ENCODE peak calls at places on chromosome 1, in six cellular contexts. I is neuronal stem cell, H is H1, U is IMR-90, J is mesenchymal stem cell, P is trophoblast cell. T is an unnamed sample.

GRCh38 chr1:14437410-14437913 is 161.0 kb upstream of the KAZN start:
- DNase-seq in U (no peak), P (no peak), H (no peak), J (no peak), I (no peak), T (no peak)

GRCh38 chr1:67261646-67262045 is 46.0 kb upstream of the IL12RB2 start:
- DNase-seq in U (no peak), H (no peak), J (no peak), I (no peak), P (no peak), T (peak; percentile 39)

GRCh38 chr1:179831852-179832699 is 45.5 kb downstream of the TOR1AIP2 start:
- DNase-seq in I (no peak), J (no peak), P (peak; percentile 18), U (peak; percentile 23), H (no peak), T (no peak)

GRCh38 chr1:245124241-245124640 is 30.5 kb upstream of the KIF26B start:
- DNase-seq in P (peak; percentile 91), H (no peak), I (no peak), J (no peak), U (no peak), T (no peak)

GRCh38 chr1:160438320-160438918 is 38.1 kb downstream of the VANGL2 start:
- DNase-seq in U (no peak), H (no peak), P (no peak), I (no peak), J (no peak), T (no peak)

GRCh38 chr1:223752721-223753515 is 40.6 kb downstream of the CAPN2 start:
- DNase-seq in U (no peak), P (no peak), I (no peak), J (no peak), H (no peak), T (peak; percentile 88)

GRCh38 chr1:100894622-100895539 is at the start of gene EXTL2:
- DNase-seq in I (peak; percentile 80), J (peak; percentile 91), P (peak; percentile 85), H (peak; percentile 61), U (peak; percentile 64), T (peak; percentile 92)

GRCh38 chr1:21903638-21904474 is 33.3 kb downstream of the HSPG2 start:
- DNase-seq in U (no peak), P (no peak), H (no peak), I (no peak), J (no peak), T (no peak)

GRCh38 chr1:221693087-221693486 is 48.8 kb downstream of the DUSP10 start:
- DNase-seq in H (no peak), I (no peak), P (no peak), J (no peak), U (no peak), T (no peak)

GRCh38 chr1:44276901-44277300 is 63.6 kb downstream of the DMAP1 start:
- DNase-seq in H (no peak), J (no peak), I (no peak), U (peak; percentile 26), P (no peak), T (no peak)

GRCh38 chr1:224333309-224333926 is 3.4 kb upstream of the NVL start:
- DNase-seq in P (peak; percentile 26), U (peak; percentile 64), H (no peak), J (peak; percentile 79), I (no peak), T (no peak)

GRCh38 chr1:228198977-228199590 is 8.8 kb upstream of the OBSCN start:
- DNase-seq in H (no peak), U (peak; percentile 20), P (no peak), I (no peak), J (no peak), T (no peak)

GRCh38 chr1:220690140-220691038 is at the start of gene C1orf115:
- DNase-seq in P (peak; percentile 86), U (peak; percentile 13), J (peak; percentile 68), H (peak; percentile 44), I (peak; percentile 87), T (peak; percentile 87)

GRCh38 chr1:58047265-58047858 is 499.2 kb downstream of the OMA1 start:
- DNase-seq in J (peak; percentile 9), P (no peak), I (no peak), U (no peak), H (no peak), T (no peak)

GRCh38 chr1:75079535-75080290 is 54.5 kb upstream of the LHX8 start:
- DNase-seq in P (peak; percentile 67), U (no peak), H (no peak), J (peak; percentile 58), I (no peak), T (no peak)

GRCh38 chr1:2135866-2136265 is 58.7 kb downstream of the FAAP20 start:
- DNase-seq in H (no peak), J (no peak), I (no peak), P (no peak), U (no peak), T (no peak)

GRCh38 chr1:182242641-182243040 is 148.9 kb downstream of the GLUL start:
- DNase-seq in H (no peak), U (no peak), I (no peak), J (no peak), P (peak; percentile 81), T (no peak)

GRCh38 chr1:87629673-87630072 is 301.0 kb downstream of the LMO4 start:
- DNase-seq in H (no peak), U (no peak), P (no peak), J (no peak), I (no peak), T (no peak)

GRCh38 chr1:246681822-246682221 is 42.4 kb upstream of the SCCPDH start:
- DNase-seq in H (no peak), P (no peak), U (no peak), I (no peak), J (peak; percentile 57), T (no peak)

GRCh38 chr1:77889671-77890070 is 1.2 kb downstream of the NEXN start:
- DNase-seq in J (peak; percentile 82), I (no peak), U (peak; percentile 91), P (peak; percentile 60), H (no peak), T (no peak)

GRCh38 chr1:85707267-85707989 is 805 bp downstream of the ZNHIT6 start:
- DNase-seq in I (no peak), J (peak; percentile 13), P (no peak), U (no peak), H (no peak), T (no peak)

GRCh38 chr1:237316352-237316751 is 274.4 kb downstream of the RYR2 start:
- DNase-seq in P (no peak), J (no peak), U (no peak), I (no peak), H (no peak), T (no peak)

GRCh38 chr1:183604048-183604808 is 14.0 kb upstream of the NCF2 start:
- DNase-seq in J (peak; percentile 58), U (peak; percentile 97), H (no peak), P (no peak), I (no peak), T (no peak)

DNA sequence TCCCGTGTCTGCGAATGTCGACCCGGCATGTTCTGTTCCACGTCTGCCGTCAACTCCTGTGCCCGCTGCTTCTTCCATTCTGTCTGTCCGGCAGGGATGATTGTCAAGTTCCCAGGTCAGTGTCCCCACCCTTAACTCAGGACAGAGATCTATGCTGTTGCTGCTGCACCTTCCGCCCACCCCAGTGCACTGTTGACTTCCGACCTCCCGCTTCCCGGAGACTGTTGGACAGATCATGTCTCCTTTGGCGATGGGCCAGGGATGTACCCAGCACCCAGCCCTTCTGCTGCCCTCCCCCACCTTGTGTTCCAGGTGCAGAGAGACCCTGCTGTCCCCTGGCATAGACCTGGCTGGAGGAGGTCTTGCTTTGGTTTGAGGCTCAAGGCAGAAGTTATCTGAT is 41.3 kb downstream of the TNFRSF8 start:
- DNase-seq in H (no peak), I (no peak), J (no peak), P (no peak), U (no peak), T (no peak)
- H3K4me2 ChIP-seq in H (no peak overlapping the region), I (no peak overlapping the region), J (no peak overlapping the region), P (no peak overlapping the region), U (no peak overlapping the region), T (no peak overlapping the region)

DNA sequence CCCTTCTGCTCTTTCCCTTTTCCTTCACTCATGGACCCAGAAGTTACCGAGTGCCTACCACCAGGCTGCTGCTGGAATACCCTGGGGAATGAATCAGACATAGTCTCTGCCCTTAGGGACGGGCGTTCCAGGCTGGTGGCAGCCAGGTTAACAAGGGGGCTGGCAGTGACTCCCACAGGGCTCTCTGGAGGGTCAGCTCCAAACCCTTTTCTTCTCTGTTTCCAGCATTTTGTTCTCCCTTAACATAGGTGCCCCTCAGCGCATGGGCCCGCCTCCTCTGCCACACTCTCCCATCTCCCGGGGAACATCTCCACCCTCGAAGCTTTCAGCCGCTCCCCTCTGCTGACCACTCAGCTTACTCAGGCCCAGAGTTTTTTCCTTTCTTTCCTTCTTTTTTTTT is 62.9 kb upstream of the LRP8 start:
- DNase-seq in I (no peak), J (no peak), P (no peak), H (no peak), U (no peak), T (no peak)
- H3K14ac ChIP-seq in I (no peak overlapping the region), J (no peak overlapping the region), P (no peak overlapping the region), H (no peak overlapping the region), U (no peak overlapping the region), T (no peak overlapping the region)

GRCh38 chr1:31199924-31200323 is 39.8 kb downstream of the NKAIN1 start:
- DNase-seq in H (no peak), P (no peak), U (no peak), J (no peak), I (no peak), T (no peak)

GRCh38 chr1:31198150-31198549 is 41.5 kb downstream of the NKAIN1 start:
- DNase-seq in P (no peak), U (no peak), H (no peak), J (no peak), I (no peak), T (no peak)

GRCh38 chr1:31196685-31197084 is 43.0 kb downstream of the NKAIN1 start:
- DNase-seq in I (no peak), U (peak; percentile 35), J (no peak), H (no peak), P (no peak), T (no peak)

GRCh38 chr1:31199301-31199790 is 40.3 kb downstream of the NKAIN1 start:
- DNase-seq in U (no peak), P (no peak), H (no peak), J (no peak), I (no peak), T (no peak)

GRCh38 chr1:31198591-31198990 is 41.1 kb downstream of the NKAIN1 start:
- DNase-seq in I (no peak), J (no peak), H (no peak), P (no peak), U (no peak), T (no peak)
- H3K23ac ChIP-seq in I (no peak overlapping the region), J (no peak overlapping the region), H (no peak overlapping the region), P (no peak overlapping the region), U (no peak overlapping the region), T (no peak overlapping the region)

DNA sequence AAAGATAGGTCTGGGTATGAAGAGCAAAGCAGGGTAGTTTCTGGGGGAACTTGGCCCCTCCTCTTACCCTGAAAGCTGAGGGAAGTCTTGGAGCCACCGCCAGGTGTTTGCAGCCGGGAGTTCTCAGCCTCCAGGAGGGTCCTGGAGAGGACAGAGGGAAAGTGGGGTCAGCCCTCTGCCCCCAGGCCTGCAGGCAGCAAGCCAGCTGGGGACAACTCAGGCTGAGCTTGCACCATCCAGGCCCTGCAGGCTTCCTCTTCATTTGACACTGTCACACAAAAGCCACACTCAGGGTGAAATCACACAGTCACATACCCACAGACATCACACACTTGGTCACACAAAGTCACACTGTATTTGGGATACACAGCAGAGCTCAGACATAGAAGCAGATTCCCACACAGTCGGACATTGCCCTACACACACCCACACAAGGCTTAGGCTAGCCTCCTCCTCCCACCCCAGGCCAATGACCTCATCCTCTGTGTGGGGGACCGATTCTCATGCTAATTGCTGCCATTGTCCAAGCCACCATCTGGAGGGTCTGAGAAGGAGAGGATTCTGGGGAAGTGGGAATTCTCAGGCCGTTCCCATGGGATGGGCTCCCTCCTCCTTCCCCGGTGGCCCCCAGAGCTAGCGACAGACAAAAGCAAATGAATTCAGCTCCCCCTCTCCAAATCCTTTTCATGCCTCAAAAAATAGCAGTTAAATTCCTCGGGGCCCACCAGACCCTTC is 3.7 kb downstream of the NES start:
- DNase-seq in U (peak; percentile 39), P (no peak), I (peak; percentile 97), J (peak; percentile 63), H (peak; percentile 88), T (peak; percentile 97)
- H3K4me2 ChIP-seq in U (peak overlapping the region; percentile 19), P (peak overlapping the region; percentile 78), I (peak overlapping the region; percentile 96), J (no peak overlapping the region), H (peak overlapping the region; percentile 71), T (peak overlapping the region; percentile 80)